ENCODE peak calls at places on chromosomes 2 and 18, in eight cellular contexts. Z is NCI-H1092 treated with DMSO at 0.1 percent for 48 hours; S is choroid plexus epithelial cell; W is left lung; K is germinal center; D is iris pigment epithelial cell; Q is AG04450; B is stimulated activated CD4-positive, alpha-beta T cell treated with anti-CD3 and anti-CD28 coated beads, TNF-alpha, amount 100 ng/mL, for 48 hours. Y is an unnamed sample.

GRCh38 chr2:64626963-64627760 is 26.6 kb downstream of the SERTAD2 start:
- DNase-seq in Z (peak), S (no peak), W (no peak), K (no peak), D (no peak), Q (no peak), B (no peak), Y (peak)

GRCh38 chr2:12465631-12466135 is 251.1 kb upstream of the TRIB2 start:
- DNase-seq in Z (no peak), S (peak), W (no peak), K (no peak), D (peak), Q (no peak), B (no peak), Y (no peak)

GRCh38 chr2:37635359-37636208 is 35.9 kb downstream of the CDC42EP3 start:
- DNase-seq in Z (no peak), S (peak), W (peak), K (no peak), D (peak), Q (no peak), B (peak), Y (no peak)

GRCh38 chr2:73998933-73999332 is 14.2 kb downstream of the TET3 start:
- DNase-seq in Z (no peak), S (no peak), W (no peak), K (no peak), D (no peak), Q (no peak), B (no peak), Y (no peak)

GRCh38 chr2:54648256-54648655 is 75.2 kb upstream of the EML6 start:
- DNase-seq in Z (no peak), S (no peak), W (no peak), K (no peak), D (no peak), Q (no peak), B (no peak), Y (no peak)

GRCh38 chr2:159713691-159714585 is 1.6 kb downstream of the MARCHF7 start:
- DNase-seq in Z (peak), S (peak), W (no peak), K (no peak), D (peak), Q (no peak), B (no peak), Y (no peak)

GRCh38 chr2:44061876-44062275 is 66.1 kb upstream of the LRPPRC start:
- DNase-seq in Z (no peak), S (no peak), W (no peak), K (no peak), D (no peak), Q (no peak), B (no peak), Y (no peak)

GRCh38 chr2:98778153-98778552 is 47.2 kb upstream of the MGAT4A start:
- DNase-seq in Z (no peak), S (no peak), W (no peak), K (no peak), D (no peak), Q (no peak), B (no peak), Y (no peak)

GRCh38 chr2:25420820-25421237 is 79.1 kb upstream of the DNMT3A start:
- DNase-seq in Z (no peak), S (no peak), W (no peak), K (peak), D (no peak), Q (no peak), B (no peak), Y (no peak)

GRCh38 chr2:97740590-97741182 is 27.3 kb downstream of the ZAP70 start:
- DNase-seq in Z (peak), S (peak), W (peak), K (peak), D (no peak), Q (no peak), B (no peak), Y (peak)

GRCh38 chr2:46490521-46491141 is 11.3 kb downstream of the TMEM247 start:
- DNase-seq in Z (no peak), S (peak), W (peak), K (peak), D (peak), Q (no peak), B (no peak), Y (no peak)

GRCh38 chr2:10326707-10327594 is 24.2 kb downstream of the HPCAL1 start:
- DNase-seq in Z (peak), S (no peak), W (no peak), K (no peak), D (no peak), Q (no peak), B (no peak), Y (peak)

GRCh38 chr2:75788154-75788553 is 77.4 kb upstream of the GCFC2 start:
- DNase-seq in Z (no peak), S (no peak), W (peak), K (no peak), D (no peak), Q (no peak), B (no peak), Y (no peak)

GRCh38 chr2:230578106-230578505 is 134.5 kb upstream of the CAB39 start:
- DNase-seq in Z (no peak), S (no peak), W (no peak), K (no peak), D (no peak), Q (no peak), B (no peak), Y (no peak)

GRCh38 chr2:64609229-64609994 is 44.3 kb downstream of the SERTAD2 start:
- DNase-seq in Z (no peak), S (peak), W (peak), K (peak), D (peak), Q (no peak), B (peak), Y (no peak)

GRCh38 chr2:172162225-172162733 is 59.6 kb upstream of the DLX2 start:
- DNase-seq in Z (no peak), S (no peak), W (no peak), K (no peak), D (no peak), Q (no peak), B (no peak), Y (no peak)

GRCh38 chr18:73697395-73697794 is 450.2 kb downstream of the FBXO15 start:
- DNase-seq in Z (no peak), S (no peak), W (no peak), K (no peak), D (no peak), Q (no peak), B (no peak), Y (no peak)

GRCh38 chr2:101341421-101341820 is 32.9 kb upstream of the RNF149 start:
- DNase-seq in Z (no peak), S (no peak), W (no peak), K (no peak), D (no peak), Q (no peak), B (peak), Y (no peak)

GRCh38 chr18:71666481-71666880 is 877.7 kb downstream of the CBLN2 start:
- DNase-seq in Z (no peak), S (no peak), W (no peak), K (no peak), D (no peak), Q (no peak), B (no peak), Y (no peak)

GRCh38 chr2:216221806-216222205 is 112.7 kb downstream of the XRCC5 start:
- DNase-seq in Z (no peak), S (peak), W (no peak), K (no peak), D (peak), Q (no peak), B (no peak), Y (no peak)

GRCh38 chr18:55786651-55787272 is 198.8 kb upstream of the TCF4 start:
- DNase-seq in Z (no peak), S (no peak), W (no peak), K (no peak), D (peak), Q (no peak), B (no peak), Y (no peak)

GRCh38 chr2:240432820-240433801 is 2.4 kb upstream of the GPC1 start:
- DNase-seq in Z (no peak), S (no peak), W (peak), K (no peak), D (no peak), Q (no peak), B (no peak), Y (no peak)

GRCh38 chr2:42547014-42547413 is 21.4 kb upstream of the MTA3 start:
- DNase-seq in Z (no peak), S (no peak), W (no peak), K (peak), D (no peak), Q (no peak), B (no peak), Y (no peak)

GRCh38 chr2:239496700-239497099 is 95.9 kb upstream of the HDAC4 start:
- DNase-seq in Z (no peak), S (no peak), W (no peak), K (no peak), D (no peak), Q (no peak), B (peak), Y (no peak)

GRCh38 chr2:109563980-109564550 is 49.7 kb downstream of the SEPTIN10 start:
- DNase-seq in Z (no peak), S (no peak), W (no peak), K (no peak), D (no peak), Q (no peak), B (no peak), Y (no peak)